ENCODE peak calls at places on chromosomes 1 and 21, in nine cellular contexts. J, S, T, E, N, Q, H, I and V are unnamed samples.

GRCh38 chr1:165117482-165117881 is 239.0 kb downstream of the LMX1A start:
- DNase-seq in J (no peak), S (no peak), T (peak), E (no peak), N (no peak), Q (no peak), H (no peak), I (no peak), V (no peak)

GRCh38 chr1:94237291-94238226 is at the start of gene ARHGAP29:
- DNase-seq in J (peak), S (peak), T (peak), E (peak), N (peak), Q (peak), H (no peak), I (peak), V (peak)

GRCh38 chr1:64410217-64410616 is 59.7 kb upstream of the CACHD1 start:
- DNase-seq in J (no peak), S (no peak), T (no peak), E (no peak), N (no peak), Q (no peak), H (no peak), I (no peak), V (no peak)

GRCh38 chr1:184567016-184567415 is 180.2 kb downstream of the C1orf21 start:
- DNase-seq in J (no peak), S (no peak), T (no peak), E (no peak), N (no peak), Q (no peak), H (no peak), I (no peak), V (no peak)

GRCh38 chr1:15323351-15323988 is 76.4 kb downstream of the FHAD1 start:
- DNase-seq in J (peak), S (peak), T (peak), E (peak), N (peak), Q (peak), H (no peak), I (peak), V (peak)

GRCh38 chr1:8213676-8214075 is 104.2 kb upstream of the SLC45A1 start:
- DNase-seq in J (no peak), S (no peak), T (no peak), E (no peak), N (no peak), Q (no peak), H (no peak), I (no peak), V (no peak)

GRCh38 chr21:29194847-29195246 is 64.4 kb downstream of the MAP3K7CL start:
- DNase-seq in J (no peak), S (no peak), T (no peak), E (no peak), N (no peak), Q (no peak), H (no peak), I (no peak), V (no peak)

GRCh38 chr21:26421724-26422123 is 151.4 kb downstream of the CYYR1 start:
- DNase-seq in J (no peak), S (no peak), T (no peak), E (no peak), N (no peak), Q (no peak), H (no peak), I (no peak), V (no peak)

GRCh38 chr1:160285506-160285905 is 573 bp upstream of the PEX19 start:
- DNase-seq in J (no peak), S (no peak), T (no peak), E (no peak), N (no peak), Q (no peak), H (no peak), I (no peak), V (no peak)

GRCh38 chr1:230125633-230126528 is 58.8 kb downstream of the GALNT2 start:
- DNase-seq in J (no peak), S (no peak), T (no peak), E (no peak), N (peak), Q (no peak), H (no peak), I (no peak), V (no peak)

GRCh38 chr1:94971491-94971924 is 44.6 kb upstream of the CNN3 start:
- DNase-seq in J (no peak), S (no peak), T (peak), E (no peak), N (no peak), Q (no peak), H (no peak), I (no peak), V (no peak)

GRCh38 chr1:116717318-116717717 is 36.9 kb upstream of the CD2 start:
- DNase-seq in J (no peak), S (no peak), T (no peak), E (no peak), N (no peak), Q (no peak), H (no peak), I (no peak), V (no peak)

GRCh38 chr1:201491896-201492511 is 14.9 kb downstream of the CSRP1 start:
- DNase-seq in J (no peak), S (no peak), T (no peak), E (no peak), N (peak), Q (no peak), H (no peak), I (no peak), V (no peak)

GRCh38 chr1:119298687-119299086 is 69.9 kb upstream of the HAO2 start:
- DNase-seq in J (no peak), S (no peak), T (peak), E (no peak), N (peak), Q (no peak), H (no peak), I (no peak), V (no peak)

GRCh38 chr1:22111620-22112019 is 31.3 kb downstream of the WNT4 start:
- DNase-seq in J (no peak), S (no peak), T (no peak), E (no peak), N (peak), Q (no peak), H (no peak), I (no peak), V (no peak)

GRCh38 chr1:93751391-93752250 is 70.0 kb upstream of the BCAR3 start:
- DNase-seq in J (no peak), S (no peak), T (peak), E (no peak), N (no peak), Q (no peak), H (no peak), I (peak), V (no peak)

GRCh38 chr1:202319381-202320080 is 22.2 kb downstream of the UBE2T start:
- DNase-seq in J (no peak), S (no peak), T (peak), E (no peak), N (no peak), Q (no peak), H (no peak), I (no peak), V (no peak)

GRCh38 chr1:37602750-37603694 is 7.3 kb upstream of the GNL2 start:
- DNase-seq in J (no peak), S (peak), T (no peak), E (no peak), N (peak), Q (no peak), H (no peak), I (no peak), V (peak)

GRCh38 chr1:109225248-109226077 is 11.7 kb downstream of the SARS1 start:
- DNase-seq in J (no peak), S (no peak), T (no peak), E (no peak), N (no peak), Q (no peak), H (no peak), I (no peak), V (no peak)

GRCh38 chr1:226779536-226779935 is 40.5 kb upstream of the ITPKB start:
- DNase-seq in J (no peak), S (no peak), T (peak), E (no peak), N (no peak), Q (no peak), H (no peak), I (no peak), V (no peak)

GRCh38 chr1:219568728-219569127 is 44.2 kb downstream of the ZC3H11B start:
- DNase-seq in J (no peak), S (no peak), T (peak), E (no peak), N (no peak), Q (no peak), H (no peak), I (no peak), V (no peak)

GRCh38 chr1:38127432-38127831 is 80.8 kb upstream of the POU3F1 start:
- DNase-seq in J (no peak), S (no peak), T (peak), E (no peak), N (peak), Q (no peak), H (no peak), I (no peak), V (no peak)

GRCh38 chr1:40794915-40795715 is 11.5 kb downstream of the KCNQ4 start:
- DNase-seq in J (no peak), S (no peak), T (no peak), E (no peak), N (no peak), Q (no peak), H (no peak), I (no peak), V (no peak)

GRCh38 chr1:2049517-2050481 is at the start of gene PRKCZ:
- DNase-seq in J (peak), S (peak), T (peak), E (peak), N (no peak), Q (peak), H (peak), I (peak), V (peak)

GRCh38 chr1:8427986-8428385 is 110.1 kb downstream of the SLC45A1 start:
- DNase-seq in J (no peak), S (no peak), T (no peak), E (no peak), N (no peak), Q (no peak), H (no peak), I (peak), V (no peak)

GRCh38 chr21:39098696-39099111 is 84.5 kb downstream of the PSMG1 start:
- DNase-seq in J (no peak), S (no peak), T (no peak), E (no peak), N (no peak), Q (no peak), H (no peak), I (no peak), V (no peak)

GRCh38 chr1:40478276-40478675 is 1.2 kb downstream of the ZFP69 start:
- DNase-seq in J (no peak), S (no peak), T (no peak), E (no peak), N (no peak), Q (no peak), H (no peak), I (no peak), V (no peak)

GRCh38 chr1:208042868-208043267 is 131.9 kb upstream of the CD34 start:
- DNase-seq in J (no peak), S (no peak), T (no peak), E (no peak), N (no peak), Q (no peak), H (no peak), I (no peak), V (no peak)

GRCh38 chr1:174116042-174116441 is 43.3 kb upstream of the RABGAP1L start:
- DNase-seq in J (no peak), S (no peak), T (no peak), E (no peak), N (peak), Q (no peak), H (no peak), I (no peak), V (no peak)

GRCh38 chr1:29501227-29501976 is 265.1 kb downstream of the PTPRU start:
- DNase-seq in J (no peak), S (no peak), T (no peak), E (no peak), N (no peak), Q (no peak), H (no peak), I (no peak), V (no peak)

GRCh38 chr1:19067912-19068638 is 111.6 kb upstream of the IFFO2 start:
- DNase-seq in J (no peak), S (peak), T (no peak), E (no peak), N (no peak), Q (no peak), H (no peak), I (no peak), V (no peak)